ENCODE peak calls at places on chromosome 9, in eight cellular contexts. One of them, this sample, is unnamed.

GRCh38 chr9:88387733-88388202 is 476 bp upstream of the SPIN1 start:
- DNase-seq in neural progenitor cell: no peak
- DNase-seq in right lobe of liver: peak
- DNase-seq in IMR-90: peak
- DNase-seq in heart right ventricle: peak
- DNase-seq in CD8-positive, alpha-beta T cell: peak
- DNase-seq in suprapubic skin: no peak
- DNase-seq in upper lobe of left lung: peak
- DNase-seq in this sample: peak

GRCh38 chr9:73200694-73201432 is 49.2 kb downstream of the ANXA1 start:
- DNase-seq in neural progenitor cell: peak
- DNase-seq in right lobe of liver: no peak
- DNase-seq in IMR-90: peak
- DNase-seq in heart right ventricle: no peak
- DNase-seq in CD8-positive, alpha-beta T cell: no peak
- DNase-seq in suprapubic skin: no peak
- DNase-seq in upper lobe of left lung: no peak
- DNase-seq in this sample: no peak

GRCh38 chr9:26263451-26263850 is 585.2 kb upstream of the TUSC1 start:
- DNase-seq in neural progenitor cell: no peak
- DNase-seq in right lobe of liver: no peak
- DNase-seq in IMR-90: no peak
- DNase-seq in heart right ventricle: no peak
- DNase-seq in CD8-positive, alpha-beta T cell: no peak
- DNase-seq in suprapubic skin: no peak
- DNase-seq in upper lobe of left lung: no peak
- DNase-seq in this sample: no peak

GRCh38 chr9:99821187-99822095 is at the start of gene NR4A3:
- DNase-seq in neural progenitor cell: peak
- DNase-seq in right lobe of liver: peak
- DNase-seq in IMR-90: peak
- DNase-seq in heart right ventricle: peak
- DNase-seq in CD8-positive, alpha-beta T cell: peak
- DNase-seq in suprapubic skin: peak
- DNase-seq in upper lobe of left lung: peak
- DNase-seq in this sample: peak

GRCh38 chr9:123102380-123103113 is 69.1 kb downstream of the GPR21 start:
- DNase-seq in neural progenitor cell: no peak
- DNase-seq in right lobe of liver: no peak
- DNase-seq in IMR-90: peak
- DNase-seq in heart right ventricle: no peak
- DNase-seq in CD8-positive, alpha-beta T cell: no peak
- DNase-seq in suprapubic skin: no peak
- DNase-seq in upper lobe of left lung: no peak
- DNase-seq in this sample: no peak

GRCh38 chr9:130186839-130187522 is 14.8 kb downstream of the NCS1 start:
- DNase-seq in neural progenitor cell: peak
- DNase-seq in right lobe of liver: no peak
- DNase-seq in IMR-90: peak
- DNase-seq in heart right ventricle: no peak
- DNase-seq in CD8-positive, alpha-beta T cell: peak
- DNase-seq in suprapubic skin: no peak
- DNase-seq in upper lobe of left lung: peak
- DNase-seq in this sample: peak

GRCh38 chr9:125929846-125930245 is 182.7 kb downstream of the PBX3 start:
- DNase-seq in neural progenitor cell: no peak
- DNase-seq in right lobe of liver: no peak
- DNase-seq in IMR-90: peak
- DNase-seq in heart right ventricle: no peak
- DNase-seq in CD8-positive, alpha-beta T cell: no peak
- DNase-seq in suprapubic skin: no peak
- DNase-seq in upper lobe of left lung: no peak
- DNase-seq in this sample: no peak

GRCh38 chr9:116152941-116153764 is 438 bp upstream of the PAPPA start:
- DNase-seq in neural progenitor cell: peak
- DNase-seq in right lobe of liver: no peak
- DNase-seq in IMR-90: peak
- DNase-seq in heart right ventricle: no peak
- DNase-seq in CD8-positive, alpha-beta T cell: no peak
- DNase-seq in suprapubic skin: no peak
- DNase-seq in upper lobe of left lung: no peak
- DNase-seq in this sample: no peak

GRCh38 chr9:111597852-111598729 is 1.4 kb downstream of the PTGR1 start:
- DNase-seq in neural progenitor cell: peak
- DNase-seq in right lobe of liver: peak
- DNase-seq in IMR-90: peak
- DNase-seq in heart right ventricle: peak
- DNase-seq in CD8-positive, alpha-beta T cell: peak
- DNase-seq in suprapubic skin: peak
- DNase-seq in upper lobe of left lung: peak
- DNase-seq in this sample: peak

GRCh38 chr9:91354846-91355245 is 6.9 kb downstream of the AUH start:
- DNase-seq in neural progenitor cell: no peak
- DNase-seq in right lobe of liver: no peak
- DNase-seq in IMR-90: peak
- DNase-seq in heart right ventricle: no peak
- DNase-seq in CD8-positive, alpha-beta T cell: no peak
- DNase-seq in suprapubic skin: no peak
- DNase-seq in upper lobe of left lung: no peak
- DNase-seq in this sample: no peak

GRCh38 chr9:77751341-77752091 is 103.4 kb upstream of the GNA14 start:
- DNase-seq in neural progenitor cell: peak
- DNase-seq in right lobe of liver: no peak
- DNase-seq in IMR-90: peak
- DNase-seq in heart right ventricle: peak
- DNase-seq in CD8-positive, alpha-beta T cell: no peak
- DNase-seq in suprapubic skin: no peak
- DNase-seq in upper lobe of left lung: no peak
- DNase-seq in this sample: no peak

GRCh38 chr9:113851359-113851758 is 24.8 kb upstream of the ZNF618 start:
- DNase-seq in neural progenitor cell: no peak
- DNase-seq in right lobe of liver: no peak
- DNase-seq in IMR-90: no peak
- DNase-seq in heart right ventricle: no peak
- DNase-seq in CD8-positive, alpha-beta T cell: no peak
- DNase-seq in suprapubic skin: no peak
- DNase-seq in upper lobe of left lung: no peak
- DNase-seq in this sample: no peak

GRCh38 chr9:127392976-127393375 is 4.0 kb upstream of the SLC2A8 start:
- DNase-seq in neural progenitor cell: no peak
- DNase-seq in right lobe of liver: no peak
- DNase-seq in IMR-90: no peak
- DNase-seq in heart right ventricle: no peak
- DNase-seq in CD8-positive, alpha-beta T cell: no peak
- DNase-seq in suprapubic skin: peak
- DNase-seq in upper lobe of left lung: no peak
- DNase-seq in this sample: peak

GRCh38 chr9:95771556-95772280 is 103.8 kb upstream of the ERCC6L2 start:
- DNase-seq in neural progenitor cell: peak
- DNase-seq in right lobe of liver: no peak
- DNase-seq in IMR-90: peak
- DNase-seq in heart right ventricle: no peak
- DNase-seq in CD8-positive, alpha-beta T cell: no peak
- DNase-seq in suprapubic skin: peak
- DNase-seq in upper lobe of left lung: no peak
- DNase-seq in this sample: no peak

GRCh38 chr9:89668216-89668867 is 63.5 kb downstream of the GADD45G start:
- DNase-seq in neural progenitor cell: no peak
- DNase-seq in right lobe of liver: no peak
- DNase-seq in IMR-90: no peak
- DNase-seq in heart right ventricle: no peak
- DNase-seq in CD8-positive, alpha-beta T cell: no peak
- DNase-seq in suprapubic skin: no peak
- DNase-seq in upper lobe of left lung: peak
- DNase-seq in this sample: no peak

GRCh38 chr9:114383866-114384231 is 3.9 kb downstream of the AKNA start:
- DNase-seq in neural progenitor cell: no peak
- DNase-seq in right lobe of liver: no peak
- DNase-seq in IMR-90: no peak
- DNase-seq in heart right ventricle: no peak
- DNase-seq in CD8-positive, alpha-beta T cell: peak
- DNase-seq in suprapubic skin: no peak
- DNase-seq in upper lobe of left lung: no peak
- DNase-seq in this sample: no peak

GRCh38 chr9:130920233-130920632 is 18.8 kb downstream of the FIBCD1 start:
- DNase-seq in neural progenitor cell: no peak
- DNase-seq in right lobe of liver: no peak
- DNase-seq in IMR-90: no peak
- DNase-seq in heart right ventricle: no peak
- DNase-seq in CD8-positive, alpha-beta T cell: no peak
- DNase-seq in suprapubic skin: no peak
- DNase-seq in upper lobe of left lung: no peak
- DNase-seq in this sample: no peak

DNA sequence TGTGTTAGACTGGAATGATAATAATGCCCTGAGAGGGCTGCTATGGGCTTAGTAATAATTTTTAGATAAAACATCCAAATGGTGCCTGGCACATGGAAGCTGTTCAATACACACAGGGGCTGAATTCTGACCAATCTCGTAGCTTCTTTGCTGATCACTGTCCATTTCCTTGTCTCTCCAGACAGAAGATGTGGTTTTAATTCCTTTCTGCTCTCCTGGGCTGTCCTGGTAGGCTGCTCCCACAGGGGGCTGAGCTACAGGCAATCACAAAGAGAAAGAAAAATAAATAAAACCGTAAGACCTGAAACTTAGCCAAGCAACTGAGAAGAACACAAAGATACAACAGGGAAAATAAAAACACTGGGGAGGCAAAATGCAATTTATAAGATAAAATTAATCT is 136.5 kb downstream of the CDK5RAP2 start:
- DNase-seq in neural progenitor cell: no peak
- DNase-seq in right lobe of liver: no peak
- DNase-seq in IMR-90: peak
- DNase-seq in heart right ventricle: no peak
- DNase-seq in CD8-positive, alpha-beta T cell: no peak
- DNase-seq in suprapubic skin: no peak
- DNase-seq in upper lobe of left lung: no peak
- DNase-seq in this sample: no peak
- H3K27ac ChIP-seq in neural progenitor cell: no peak
- H3K27ac ChIP-seq in right lobe of liver: no peak
- H3K27ac ChIP-seq in IMR-90: peak
- H3K27ac ChIP-seq in heart right ventricle: no peak
- H3K27ac ChIP-seq in CD8-positive, alpha-beta T cell: no peak
- H3K27ac ChIP-seq in suprapubic skin: no peak
- H3K27ac ChIP-seq in upper lobe of left lung: no peak
- H3K27ac ChIP-seq in this sample: no peak

GRCh38 chr9:136346157-136346481 is 17.4 kb downstream of the DNLZ start:
- DNase-seq in neural progenitor cell: no peak
- DNase-seq in right lobe of liver: no peak
- DNase-seq in IMR-90: no peak
- DNase-seq in heart right ventricle: no peak
- DNase-seq in CD8-positive, alpha-beta T cell: no peak
- DNase-seq in suprapubic skin: no peak
- DNase-seq in upper lobe of left lung: no peak
- DNase-seq in this sample: no peak

GRCh38 chr9:136347472-136348256 is 15.9 kb downstream of the DNLZ start:
- DNase-seq in neural progenitor cell: no peak
- DNase-seq in right lobe of liver: no peak
- DNase-seq in IMR-90: no peak
- DNase-seq in heart right ventricle: no peak
- DNase-seq in CD8-positive, alpha-beta T cell: no peak
- DNase-seq in suprapubic skin: no peak
- DNase-seq in upper lobe of left lung: no peak
- DNase-seq in this sample: no peak

GRCh38 chr9:136348691-136349090 is 14.9 kb downstream of the DNLZ start:
- DNase-seq in neural progenitor cell: no peak
- DNase-seq in right lobe of liver: no peak
- DNase-seq in IMR-90: no peak
- DNase-seq in heart right ventricle: no peak
- DNase-seq in CD8-positive, alpha-beta T cell: no peak
- DNase-seq in suprapubic skin: no peak
- DNase-seq in upper lobe of left lung: no peak
- DNase-seq in this sample: no peak

GRCh38 chr9:136345281-136346156 is 18.0 kb downstream of the DNLZ start:
- DNase-seq in neural progenitor cell: peak
- DNase-seq in right lobe of liver: peak
- DNase-seq in IMR-90: no peak
- DNase-seq in heart right ventricle: peak
- DNase-seq in CD8-positive, alpha-beta T cell: no peak
- DNase-seq in suprapubic skin: peak
- DNase-seq in upper lobe of left lung: peak
- DNase-seq in this sample: peak

DNA sequence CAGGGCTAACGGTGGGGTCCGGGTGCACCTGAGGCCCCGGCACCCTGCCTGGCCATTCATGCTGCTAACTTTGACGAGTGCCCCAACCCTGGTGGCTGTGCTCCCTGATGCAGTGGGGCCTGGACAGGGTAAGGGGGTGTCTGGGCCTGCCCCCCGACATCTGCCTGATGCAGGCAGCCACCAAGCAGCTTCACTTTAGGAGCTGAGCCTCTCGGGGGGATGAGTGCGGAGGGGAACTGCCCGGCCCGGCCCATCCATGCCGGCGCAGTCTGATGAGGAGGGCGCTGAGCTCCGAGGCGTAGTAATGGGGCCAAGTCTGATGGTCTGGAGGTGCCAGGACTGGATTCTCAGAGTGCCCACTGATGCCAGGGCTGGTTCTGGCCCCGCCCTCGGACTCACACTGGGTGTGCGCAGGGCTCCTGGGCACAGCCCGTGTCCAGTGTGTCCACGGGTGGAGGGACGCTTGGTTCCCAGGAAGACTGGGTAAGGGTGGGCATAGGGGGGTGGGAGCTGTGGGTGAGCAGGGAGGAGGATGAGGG is 16.5 kb downstream of the DNLZ start:
- DNase-seq in neural progenitor cell: no peak
- DNase-seq in right lobe of liver: no peak
- DNase-seq in IMR-90: no peak
- DNase-seq in heart right ventricle: no peak
- DNase-seq in CD8-positive, alpha-beta T cell: no peak
- DNase-seq in suprapubic skin: no peak
- DNase-seq in upper lobe of left lung: no peak
- DNase-seq in this sample: no peak
- H3K4me3 ChIP-seq in neural progenitor cell: no peak
- H3K4me3 ChIP-seq in right lobe of liver: no peak
- H3K4me3 ChIP-seq in IMR-90: no peak
- H3K4me3 ChIP-seq in heart right ventricle: no peak
- H3K4me3 ChIP-seq in CD8-positive, alpha-beta T cell: no peak
- H3K4me3 ChIP-seq in suprapubic skin: no peak
- H3K4me3 ChIP-seq in upper lobe of left lung: no peak
- H3K4me3 ChIP-seq in this sample: no peak

GRCh38 chr9:34545497-34545896 is 22.7 kb upstream of the ENHO start:
- DNase-seq in neural progenitor cell: no peak
- DNase-seq in right lobe of liver: no peak
- DNase-seq in IMR-90: no peak
- DNase-seq in heart right ventricle: no peak
- DNase-seq in CD8-positive, alpha-beta T cell: no peak
- DNase-seq in suprapubic skin: no peak
- DNase-seq in upper lobe of left lung: no peak
- DNase-seq in this sample: no peak
- TF ChIP-seq CTCF in neural progenitor cell: no peak
- TF ChIP-seq CTCF in right lobe of liver: no peak
- TF ChIP-seq CTCF in IMR-90: no peak
- TF ChIP-seq CTCF in heart right ventricle: no peak
- TF ChIP-seq CTCF in CD8-positive, alpha-beta T cell: no peak
- TF ChIP-seq CTCF in suprapubic skin: no peak
- TF ChIP-seq CTCF in upper lobe of left lung: no peak
- TF ChIP-seq CTCF in this sample: no peak

DNA sequence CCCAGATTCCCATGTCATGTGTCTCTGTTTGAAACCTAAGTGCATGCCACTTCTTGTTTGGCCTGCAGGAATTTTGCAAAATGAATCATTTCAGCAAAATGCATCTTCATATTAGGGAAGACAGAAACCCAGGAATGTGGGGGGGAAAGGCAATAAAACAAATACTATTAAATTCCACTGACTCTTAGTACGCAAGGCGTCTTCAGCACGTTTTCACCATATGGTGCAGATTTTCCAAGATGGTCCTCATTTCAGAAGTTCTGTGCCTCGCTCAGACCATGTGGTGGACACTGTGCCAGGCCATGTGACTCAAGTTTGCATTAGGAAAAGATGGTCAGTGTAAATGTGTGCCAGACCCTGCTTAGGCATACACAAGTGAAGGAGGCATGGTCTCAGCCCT is 184.0 kb downstream of the ACTL7B start:
- DNase-seq in neural progenitor cell: no peak
- DNase-seq in right lobe of liver: no peak
- DNase-seq in IMR-90: peak
- DNase-seq in heart right ventricle: no peak
- DNase-seq in CD8-positive, alpha-beta T cell: no peak
- DNase-seq in suprapubic skin: no peak
- DNase-seq in upper lobe of left lung: no peak
- DNase-seq in this sample: no peak
- H3K27ac ChIP-seq in neural progenitor cell: no peak
- H3K27ac ChIP-seq in right lobe of liver: no peak
- H3K27ac ChIP-seq in IMR-90: no peak
- H3K27ac ChIP-seq in heart right ventricle: no peak
- H3K27ac ChIP-seq in CD8-positive, alpha-beta T cell: no peak
- H3K27ac ChIP-seq in suprapubic skin: peak
- H3K27ac ChIP-seq in upper lobe of left lung: no peak
- H3K27ac ChIP-seq in this sample: no peak